ENCODE peak calls at places on chromosomes 2 and 18, in seven cellular contexts. I is breast epithelium, G is mammary epithelial cell, Q is neural progenitor cell, E is fibroblast of lung, O is pancreas, U is SK-N-SH. D is an unnamed sample. For H3K4me1, the result is how much of the 10 kb centered on the place peaks cover.

GRCh38 chr2:10310489-10310888 is 7.8 kb downstream of the HPCAL1 start:
- DNase-seq in I (no peak), G (no peak), Q (no peak), E (no peak), O (no peak), U (no peak), D (no peak)

GRCh38 chr2:71668326-71669057 is 215.1 kb downstream of the DYSF start:
- DNase-seq in I (no peak), G (no peak), Q (no peak), E (no peak), O (no peak), U (peak), D (peak)

GRCh38 chr2:112136081-112136480 is 2.1 kb upstream of the FBLN7 start:
- DNase-seq in I (no peak), G (no peak), Q (no peak), E (no peak), O (no peak), U (no peak), D (no peak)

GRCh38 chr18:37289423-37289822 is 276.2 kb downstream of the CELF4 start:
- DNase-seq in I (no peak), G (no peak), Q (no peak), E (no peak), O (no peak), U (no peak), D (no peak)

GRCh38 chr2:113012436-113013335 is 7.4 kb downstream of the IL36A start:
- DNase-seq in I (no peak), G (peak), Q (no peak), E (peak), O (no peak), U (no peak), D (no peak)

GRCh38 chr2:121831841-121832240 is 76.4 kb downstream of the TSN start:
- DNase-seq in I (no peak), G (no peak), Q (no peak), E (no peak), O (no peak), U (no peak), D (no peak)

GRCh38 chr2:41881249-41881648 is 166.6 kb upstream of the PKDCC start:
- DNase-seq in I (no peak), G (no peak), Q (no peak), E (no peak), O (no peak), U (no peak), D (no peak)

GRCh38 chr2:98512699-98513098 is 68.0 kb downstream of the INPP4A start:
- DNase-seq in I (no peak), G (no peak), Q (no peak), E (no peak), O (no peak), U (no peak), D (no peak)

GRCh38 chr2:29213871-29214341 is 98.7 kb downstream of the CLIP4 start:
- DNase-seq in I (no peak), G (no peak), Q (no peak), E (no peak), O (no peak), U (no peak), D (peak)

GRCh38 chr2:80070587-80070986 is 234.0 kb downstream of the LRRTM1 start:
- DNase-seq in I (no peak), G (no peak), Q (no peak), E (no peak), O (no peak), U (no peak), D (no peak)

GRCh38 chr18:61664413-61665084 is 228.3 kb downstream of the RNF152 start:
- DNase-seq in I (no peak), G (no peak), Q (no peak), E (no peak), O (no peak), U (no peak), D (peak)

GRCh38 chr2:67846341-67847070 is 216.3 kb downstream of the C1D start:
- DNase-seq in I (peak), G (peak), Q (peak), E (peak), O (peak), U (peak), D (peak)

GRCh38 chr2:20521682-20522189 is 74.9 kb downstream of the RHOB start:
- DNase-seq in I (no peak), G (no peak), Q (no peak), E (no peak), O (no peak), U (no peak), D (no peak)
- H3K4me1 ChIP-seq in I (under half), G (under half), Q (under half), E (under half), O (under half), U (under half), D (under half)

GRCh38 chr18:35343936-35344735 is at the start of gene ZNF24:
- DNase-seq in I (peak), G (peak), Q (peak), E (peak), O (peak), U (peak), D (peak)

GRCh38 chr18:35343488-35343935 is 708 bp downstream of the ZNF24 start:
- DNase-seq in I (no peak), G (no peak), Q (no peak), E (no peak), O (no peak), U (no peak), D (no peak)

GRCh38 chr18:35345950-35346349 is 1.7 kb upstream of the ZNF24 start:
- DNase-seq in I (no peak), G (no peak), Q (no peak), E (no peak), O (no peak), U (no peak), D (no peak)

GRCh38 chr18:35344736-35345459 is 678 bp upstream of the ZNF24 start:
- DNase-seq in I (no peak), G (no peak), Q (no peak), E (peak), O (peak), U (no peak), D (no peak)

DNA sequence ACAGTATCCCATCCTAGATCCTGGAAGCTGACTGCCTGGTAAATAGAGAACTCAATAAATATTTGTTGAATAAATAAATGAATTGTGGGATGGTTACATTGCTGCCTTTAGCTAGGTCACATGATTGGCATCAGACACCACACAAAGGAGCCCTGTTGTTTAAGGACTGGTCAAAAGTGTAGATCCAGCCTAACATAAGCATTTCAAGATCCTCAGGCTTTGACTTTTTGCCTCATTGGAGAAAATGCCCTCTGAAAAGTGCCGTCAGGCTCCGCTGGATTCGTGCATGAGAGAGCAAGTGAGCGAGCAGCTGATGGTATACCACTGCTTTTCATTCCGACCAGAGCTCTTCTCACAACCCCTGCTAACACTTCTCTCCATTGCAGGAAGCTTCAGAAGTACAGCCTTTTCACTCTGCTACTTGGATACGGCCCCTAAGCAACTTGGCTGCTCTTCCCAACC is 1.3 kb upstream of the ZNF24 start:
- DNase-seq in I (peak), G (no peak), Q (peak), E (no peak), O (peak), U (no peak), D (no peak)
- H3K4me1 ChIP-seq in I (under half), G (under half), Q (under half), E (under half), O (under half), U (under half), D (under half)

DNA sequence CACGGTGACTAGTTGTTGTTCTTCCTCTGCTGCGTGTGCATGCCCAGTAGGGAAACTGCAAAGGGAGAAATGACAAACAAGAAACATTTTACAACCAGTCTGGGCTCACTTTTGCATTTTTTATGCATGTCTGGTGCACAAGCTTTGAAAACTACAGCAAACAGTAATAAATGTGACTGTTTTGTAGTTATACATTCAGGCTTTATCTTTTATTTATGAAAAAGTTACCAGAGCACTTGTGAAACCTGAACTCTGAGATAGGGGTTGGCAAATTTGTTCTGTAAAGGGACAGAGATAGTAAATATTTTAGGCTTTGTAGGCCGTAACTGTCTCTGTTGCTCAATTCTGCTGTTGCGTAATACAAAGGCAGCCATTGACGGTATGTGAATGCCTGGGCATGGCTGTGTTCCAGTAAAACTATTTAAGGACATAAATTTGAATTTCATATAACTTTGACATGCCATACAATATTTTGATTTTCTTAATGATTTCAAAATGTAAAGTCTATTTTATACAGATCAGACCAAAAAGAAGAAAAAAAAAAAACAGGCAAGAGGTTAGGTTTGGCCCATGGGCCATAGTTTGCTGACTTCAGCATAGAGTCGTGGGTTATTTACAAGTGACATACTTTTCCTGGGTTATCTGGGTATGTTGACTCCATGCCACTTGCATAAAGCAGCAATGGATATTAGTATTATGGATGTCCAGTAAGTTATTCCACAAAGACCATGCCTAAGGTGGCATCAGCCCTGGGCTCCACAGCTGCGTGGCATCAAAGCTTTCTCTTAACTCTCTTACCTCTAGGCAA is 53.6 kb upstream of the EML6 start:
- DNase-seq in I (peak), G (peak), Q (no peak), E (peak), O (no peak), U (no peak), D (no peak)
- H3K4me1 ChIP-seq in I (under half), G (under half), Q (under half), E (under half), O (half or more), U (under half), D (under half)

GRCh38 chr2:37659723-37660122 is 11.7 kb downstream of the CDC42EP3 start:
- DNase-seq in I (no peak), G (no peak), Q (no peak), E (no peak), O (no peak), U (no peak), D (no peak)

GRCh38 chr2:37658682-37659081 is 12.8 kb downstream of the CDC42EP3 start:
- DNase-seq in I (no peak), G (no peak), Q (no peak), E (no peak), O (no peak), U (no peak), D (no peak)

GRCh38 chr2:37656512-37657423 is 14.7 kb downstream of the CDC42EP3 start:
- DNase-seq in I (no peak), G (no peak), Q (peak), E (peak), O (no peak), U (no peak), D (peak)

GRCh38 chr2:37655442-37655841 is 16.0 kb downstream of the CDC42EP3 start:
- DNase-seq in I (no peak), G (peak), Q (no peak), E (no peak), O (no peak), U (peak), D (no peak)

DNA sequence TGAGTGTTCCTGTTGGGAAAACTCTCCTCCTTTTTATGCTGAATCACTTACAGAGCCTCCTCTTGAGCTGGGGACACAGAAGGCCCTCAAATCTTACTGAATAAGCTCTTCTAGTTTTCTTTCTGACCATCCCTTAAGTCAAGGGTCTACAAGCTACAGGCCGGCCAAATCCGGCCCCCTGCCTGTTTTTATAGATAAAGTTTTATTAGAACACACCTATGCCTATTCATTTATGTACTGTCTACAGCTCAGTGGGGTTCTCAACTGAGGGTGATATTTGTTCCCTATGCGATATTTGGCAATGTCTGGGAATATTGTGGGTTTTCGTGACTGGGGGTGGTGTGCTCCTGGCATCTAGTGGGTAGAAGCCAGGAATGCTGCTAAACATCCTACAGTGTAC is 14.0 kb downstream of the CDC42EP3 start:
- DNase-seq in I (no peak), G (peak), Q (no peak), E (no peak), O (no peak), U (no peak), D (no peak)
- H3K4me1 ChIP-seq in I (under half), G (half or more), Q (half or more), E (under half), O (under half), U (half or more), D (half or more)

GRCh38 chr18:9613550-9614400 is 584 bp downstream of the PPP4R1 start:
- DNase-seq in I (peak), G (peak), Q (peak), E (peak), O (peak), U (peak), D (peak)

GRCh38 chr18:9612989-9613388 is 1.4 kb downstream of the PPP4R1 start:
- DNase-seq in I (no peak), G (no peak), Q (no peak), E (no peak), O (no peak), U (no peak), D (no peak)

GRCh38 chr18:9614401-9615279 is at the start of gene PPP4R1:
- DNase-seq in I (peak), G (peak), Q (peak), E (peak), O (peak), U (peak), D (peak)

GRCh38 chr18:9615280-9615797 is 980 bp upstream of the PPP4R1 start:
- DNase-seq in I (no peak), G (no peak), Q (no peak), E (no peak), O (no peak), U (no peak), D (peak)

GRCh38 chr18:9612215-9612830 is 2.0 kb downstream of the PPP4R1 start:
- DNase-seq in I (peak), G (peak), Q (peak), E (peak), O (peak), U (peak), D (no peak)
- H3K4me1 ChIP-seq in I (under half), G (half or more), Q (under half), E (under half), O (under half), U (under half), D (under half)

GRCh38 chr18:23826850-23827620 is 137.8 kb downstream of the LAMA3 start:
- DNase-seq in I (no peak), G (peak), Q (no peak), E (no peak), O (no peak), U (no peak), D (no peak)
- H3K4me1 ChIP-seq in I (under half), G (half or more), Q (under half), E (under half), O (under half), U (under half), D (under half)

GRCh38 chr2:160467086-160467485 is 26.5 kb downstream of the RBMS1 start:
- DNase-seq in I (no peak), G (no peak), Q (no peak), E (no peak), O (no peak), U (no peak), D (no peak)

GRCh38 chr2:160463245-160463644 is 30.4 kb downstream of the RBMS1 start:
- DNase-seq in I (no peak), G (no peak), Q (no peak), E (no peak), O (no peak), U (no peak), D (no peak)

GRCh38 chr2:160465406-160465805 is 28.2 kb downstream of the RBMS1 start:
- DNase-seq in I (no peak), G (no peak), Q (no peak), E (no peak), O (no peak), U (no peak), D (no peak)

GRCh38 chr2:160464017-160464416 is 29.6 kb downstream of the RBMS1 start:
- DNase-seq in I (no peak), G (no peak), Q (no peak), E (no peak), O (no peak), U (no peak), D (no peak)

DNA sequence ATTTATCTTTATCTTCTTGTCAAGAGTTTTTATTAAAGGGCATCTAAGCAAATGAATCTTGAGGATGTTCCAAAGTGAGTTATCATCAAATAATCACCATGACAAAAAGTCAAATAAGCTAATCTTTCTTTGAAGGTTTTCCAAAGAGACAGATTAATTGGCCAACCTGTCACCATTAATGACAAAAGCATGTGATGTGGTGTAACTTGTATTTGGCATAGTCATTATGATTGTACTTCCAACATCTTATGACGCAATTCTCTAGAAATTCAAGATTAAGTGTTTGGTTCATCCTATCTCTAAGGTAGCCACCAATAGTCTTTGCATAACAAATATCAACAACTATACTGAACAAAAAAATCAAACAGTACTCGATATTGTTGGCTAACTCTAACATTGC is 28.6 kb downstream of the RBMS1 start:
- DNase-seq in I (no peak), G (peak), Q (no peak), E (peak), O (no peak), U (no peak), D (no peak)
- H3K4me1 ChIP-seq in I (under half), G (under half), Q (under half), E (under half), O (under half), U (under half), D (under half)

GRCh38 chr2:48250474-48250844 is 279.5 kb upstream of the STON1 start:
- DNase-seq in I (no peak), G (no peak), Q (no peak), E (no peak), O (no peak), U (no peak), D (no peak)

GRCh38 chr2:48253301-48253700 is 276.7 kb upstream of the STON1 start:
- DNase-seq in I (no peak), G (no peak), Q (no peak), E (no peak), O (no peak), U (no peak), D (no peak)

GRCh38 chr2:48250943-48251342 is 279.0 kb upstream of the STON1 start:
- DNase-seq in I (no peak), G (peak), Q (no peak), E (no peak), O (no peak), U (no peak), D (no peak)

GRCh38 chr2:48249631-48250473 is 280.1 kb upstream of the STON1 start:
- DNase-seq in I (no peak), G (peak), Q (no peak), E (peak), O (no peak), U (no peak), D (no peak)

GRCh38 chr2:48251437-48252148 is 278.4 kb upstream of the STON1 start:
- DNase-seq in I (no peak), G (no peak), Q (no peak), E (no peak), O (no peak), U (no peak), D (no peak)
- H3K4me1 ChIP-seq in I (under half), G (under half), Q (under half), E (under half), O (under half), U (under half), D (under half)

DNA sequence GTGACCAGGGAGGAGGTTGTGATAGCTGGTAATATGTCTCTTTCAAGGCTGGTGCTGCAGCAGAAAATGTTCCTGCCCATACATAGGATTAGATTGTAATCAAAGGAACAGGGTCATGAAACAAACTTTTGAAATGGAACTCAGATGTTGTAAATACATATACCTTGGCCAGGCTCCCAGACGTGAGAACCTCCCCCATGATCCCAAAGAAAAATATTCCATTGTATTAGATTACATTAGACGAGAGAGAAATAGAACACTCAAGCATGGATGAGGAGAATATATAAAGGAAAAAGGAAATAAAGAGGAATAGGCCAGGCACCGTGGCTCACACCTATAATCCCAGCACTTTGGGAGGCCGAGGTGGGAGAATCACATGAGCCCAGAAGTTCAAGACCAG is 52.6 kb downstream of the RPL37A start:
- DNase-seq in I (no peak), G (peak), Q (no peak), E (peak), O (no peak), U (no peak), D (no peak)
- H3K4me1 ChIP-seq in I (under half), G (half or more), Q (under half), E (under half), O (under half), U (half or more), D (under half)

GRCh38 chr2:39513641-39514094 is 76.6 kb upstream of the MAP4K3 start:
- DNase-seq in I (no peak), G (peak), Q (peak), E (peak), O (peak), U (peak), D (peak)
- H3K4me1 ChIP-seq in I (under half), G (under half), Q (under half), E (under half), O (under half), U (under half), D (under half)